ENCODE peak calls at places on chromosome 2, in eight cellular contexts. One of them, this sample, is unnamed.

GRCh38 chr2:165144315-165144714 is 59.5 kb downstream of the SCN3A start:
- DNase-seq in brain microvascular endothelial cell: no peak
- DNase-seq in fibroblast of lung: no peak
- DNase-seq in heart right ventricle: no peak
- DNase-seq in AG10803: no peak
- DNase-seq in neural progenitor cell: peak
- DNase-seq in HCT116: no peak
- DNase-seq in choroid plexus epithelial cell: no peak
- DNase-seq in this sample: peak

GRCh38 chr2:223602972-223603371 is 811 bp upstream of the SCG2 start:
- DNase-seq in brain microvascular endothelial cell: no peak
- DNase-seq in fibroblast of lung: peak
- DNase-seq in heart right ventricle: no peak
- DNase-seq in AG10803: no peak
- DNase-seq in neural progenitor cell: no peak
- DNase-seq in HCT116: no peak
- DNase-seq in choroid plexus epithelial cell: peak
- DNase-seq in this sample: no peak

GRCh38 chr2:134087371-134087921 is 166.4 kb upstream of the MGAT5 start:
- DNase-seq in brain microvascular endothelial cell: no peak
- DNase-seq in fibroblast of lung: peak
- DNase-seq in heart right ventricle: no peak
- DNase-seq in AG10803: no peak
- DNase-seq in neural progenitor cell: no peak
- DNase-seq in HCT116: no peak
- DNase-seq in choroid plexus epithelial cell: no peak
- DNase-seq in this sample: no peak

GRCh38 chr2:185132501-185133041 is 534.2 kb downstream of the ZNF804A start:
- DNase-seq in brain microvascular endothelial cell: no peak
- DNase-seq in fibroblast of lung: no peak
- DNase-seq in heart right ventricle: no peak
- DNase-seq in AG10803: no peak
- DNase-seq in neural progenitor cell: no peak
- DNase-seq in HCT116: no peak
- DNase-seq in choroid plexus epithelial cell: no peak
- DNase-seq in this sample: no peak

GRCh38 chr2:174614261-174614660 is 16.7 kb upstream of the WIPF1 start:
- DNase-seq in brain microvascular endothelial cell: peak
- DNase-seq in fibroblast of lung: peak
- DNase-seq in heart right ventricle: no peak
- DNase-seq in AG10803: peak
- DNase-seq in neural progenitor cell: no peak
- DNase-seq in HCT116: no peak
- DNase-seq in choroid plexus epithelial cell: peak
- DNase-seq in this sample: no peak

GRCh38 chr2:177599072-177599688 is 206.6 kb downstream of the AGPS start:
- DNase-seq in brain microvascular endothelial cell: no peak
- DNase-seq in fibroblast of lung: no peak
- DNase-seq in heart right ventricle: no peak
- DNase-seq in AG10803: no peak
- DNase-seq in neural progenitor cell: no peak
- DNase-seq in HCT116: no peak
- DNase-seq in choroid plexus epithelial cell: no peak
- DNase-seq in this sample: no peak

GRCh38 chr2:16747706-16748105 is 82.1 kb upstream of the CYRIA start:
- DNase-seq in brain microvascular endothelial cell: no peak
- DNase-seq in fibroblast of lung: no peak
- DNase-seq in heart right ventricle: no peak
- DNase-seq in AG10803: no peak
- DNase-seq in neural progenitor cell: no peak
- DNase-seq in HCT116: no peak
- DNase-seq in choroid plexus epithelial cell: no peak
- DNase-seq in this sample: no peak

GRCh38 chr2:238929242-238930081 is 81.6 kb downstream of the TWIST2 start:
- DNase-seq in brain microvascular endothelial cell: peak
- DNase-seq in fibroblast of lung: peak
- DNase-seq in heart right ventricle: peak
- DNase-seq in AG10803: peak
- DNase-seq in neural progenitor cell: no peak
- DNase-seq in HCT116: no peak
- DNase-seq in choroid plexus epithelial cell: peak
- DNase-seq in this sample: no peak

GRCh38 chr2:132815522-132815921 is 145.5 kb upstream of the LYPD1 start:
- DNase-seq in brain microvascular endothelial cell: peak
- DNase-seq in fibroblast of lung: peak
- DNase-seq in heart right ventricle: no peak
- DNase-seq in AG10803: peak
- DNase-seq in neural progenitor cell: no peak
- DNase-seq in HCT116: no peak
- DNase-seq in choroid plexus epithelial cell: peak
- DNase-seq in this sample: no peak

GRCh38 chr2:200689115-200689514 is 103.3 kb downstream of the AOX1 start:
- DNase-seq in brain microvascular endothelial cell: no peak
- DNase-seq in fibroblast of lung: no peak
- DNase-seq in heart right ventricle: no peak
- DNase-seq in AG10803: peak
- DNase-seq in neural progenitor cell: no peak
- DNase-seq in HCT116: no peak
- DNase-seq in choroid plexus epithelial cell: no peak
- DNase-seq in this sample: no peak

GRCh38 chr2:160427629-160428424 is 65.8 kb downstream of the RBMS1 start:
- DNase-seq in brain microvascular endothelial cell: peak
- DNase-seq in fibroblast of lung: peak
- DNase-seq in heart right ventricle: no peak
- DNase-seq in AG10803: peak
- DNase-seq in neural progenitor cell: no peak
- DNase-seq in HCT116: no peak
- DNase-seq in choroid plexus epithelial cell: peak
- DNase-seq in this sample: peak
- H3K4me3 ChIP-seq in brain microvascular endothelial cell: no peak
- H3K4me3 ChIP-seq in fibroblast of lung: peak
- H3K4me3 ChIP-seq in heart right ventricle: peak
- H3K4me3 ChIP-seq in AG10803: peak
- H3K4me3 ChIP-seq in neural progenitor cell: no peak
- H3K4me3 ChIP-seq in HCT116: no peak
- H3K4me3 ChIP-seq in choroid plexus epithelial cell: no peak
- H3K4me3 ChIP-seq in this sample: peak

GRCh38 chr2:46183426-46183825 is 113.8 kb upstream of the EPAS1 start:
- DNase-seq in brain microvascular endothelial cell: no peak
- DNase-seq in fibroblast of lung: no peak
- DNase-seq in heart right ventricle: no peak
- DNase-seq in AG10803: no peak
- DNase-seq in neural progenitor cell: peak
- DNase-seq in HCT116: no peak
- DNase-seq in choroid plexus epithelial cell: no peak
- DNase-seq in this sample: no peak

GRCh38 chr2:46187112-46187618 is 110.0 kb upstream of the EPAS1 start:
- DNase-seq in brain microvascular endothelial cell: no peak
- DNase-seq in fibroblast of lung: peak
- DNase-seq in heart right ventricle: no peak
- DNase-seq in AG10803: peak
- DNase-seq in neural progenitor cell: no peak
- DNase-seq in HCT116: no peak
- DNase-seq in choroid plexus epithelial cell: peak
- DNase-seq in this sample: no peak

GRCh38 chr2:46188041-46188715 is 109.0 kb upstream of the EPAS1 start:
- DNase-seq in brain microvascular endothelial cell: no peak
- DNase-seq in fibroblast of lung: no peak
- DNase-seq in heart right ventricle: no peak
- DNase-seq in AG10803: no peak
- DNase-seq in neural progenitor cell: no peak
- DNase-seq in HCT116: no peak
- DNase-seq in choroid plexus epithelial cell: no peak
- DNase-seq in this sample: no peak

GRCh38 chr2:46181789-46182530 is 115.2 kb upstream of the EPAS1 start:
- DNase-seq in brain microvascular endothelial cell: no peak
- DNase-seq in fibroblast of lung: no peak
- DNase-seq in heart right ventricle: peak
- DNase-seq in AG10803: no peak
- DNase-seq in neural progenitor cell: no peak
- DNase-seq in HCT116: no peak
- DNase-seq in choroid plexus epithelial cell: no peak
- DNase-seq in this sample: no peak

DNA sequence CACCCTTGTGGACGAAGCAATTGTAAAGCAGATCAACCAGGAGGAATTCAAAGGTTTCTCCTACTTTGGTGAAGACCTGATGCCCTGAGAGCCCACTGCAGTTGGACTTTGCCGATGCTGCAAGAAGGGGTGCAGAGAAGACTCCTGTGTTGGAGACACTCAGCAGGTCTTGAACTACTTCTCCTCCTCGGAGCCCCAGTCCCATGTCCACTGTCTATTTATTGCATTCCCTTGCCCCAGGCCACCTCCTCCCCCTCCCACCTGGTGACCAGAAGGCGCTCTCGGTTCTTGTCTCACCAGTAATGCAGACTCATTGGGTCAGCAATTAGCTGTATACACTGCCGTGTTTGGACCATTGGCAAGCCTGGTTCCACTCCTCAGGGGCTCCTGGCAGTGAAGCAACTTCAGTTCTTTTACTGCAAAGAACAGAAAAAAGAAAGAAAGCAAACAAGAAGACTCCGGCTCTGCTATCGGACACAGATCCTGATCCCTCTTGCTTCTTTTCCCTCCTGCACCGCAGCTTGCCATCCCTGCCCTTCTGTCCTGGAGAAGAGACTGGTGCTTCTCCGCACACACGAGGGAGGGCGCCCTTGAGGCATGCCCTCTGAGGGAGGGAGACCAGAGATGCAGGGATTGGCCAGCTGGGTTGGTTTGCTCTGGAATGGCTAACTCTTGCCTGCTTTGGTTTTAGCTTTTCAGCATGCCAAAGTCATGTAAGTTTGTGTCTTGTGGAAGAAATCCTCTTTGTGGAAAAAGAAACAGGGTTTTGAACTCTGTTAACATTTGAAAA is 112.2 kb upstream of the EPAS1 start:
- DNase-seq in brain microvascular endothelial cell: no peak
- DNase-seq in fibroblast of lung: no peak
- DNase-seq in heart right ventricle: no peak
- DNase-seq in AG10803: no peak
- DNase-seq in neural progenitor cell: no peak
- DNase-seq in HCT116: no peak
- DNase-seq in choroid plexus epithelial cell: no peak
- DNase-seq in this sample: no peak
- TF ChIP-seq CTCF in brain microvascular endothelial cell: peak
- TF ChIP-seq CTCF in fibroblast of lung: no peak
- TF ChIP-seq CTCF in heart right ventricle: no peak
- TF ChIP-seq CTCF in AG10803: no peak
- TF ChIP-seq CTCF in neural progenitor cell: no peak
- TF ChIP-seq CTCF in HCT116: peak
- TF ChIP-seq CTCF in choroid plexus epithelial cell: peak
- TF ChIP-seq CTCF in this sample: no peak

DNA sequence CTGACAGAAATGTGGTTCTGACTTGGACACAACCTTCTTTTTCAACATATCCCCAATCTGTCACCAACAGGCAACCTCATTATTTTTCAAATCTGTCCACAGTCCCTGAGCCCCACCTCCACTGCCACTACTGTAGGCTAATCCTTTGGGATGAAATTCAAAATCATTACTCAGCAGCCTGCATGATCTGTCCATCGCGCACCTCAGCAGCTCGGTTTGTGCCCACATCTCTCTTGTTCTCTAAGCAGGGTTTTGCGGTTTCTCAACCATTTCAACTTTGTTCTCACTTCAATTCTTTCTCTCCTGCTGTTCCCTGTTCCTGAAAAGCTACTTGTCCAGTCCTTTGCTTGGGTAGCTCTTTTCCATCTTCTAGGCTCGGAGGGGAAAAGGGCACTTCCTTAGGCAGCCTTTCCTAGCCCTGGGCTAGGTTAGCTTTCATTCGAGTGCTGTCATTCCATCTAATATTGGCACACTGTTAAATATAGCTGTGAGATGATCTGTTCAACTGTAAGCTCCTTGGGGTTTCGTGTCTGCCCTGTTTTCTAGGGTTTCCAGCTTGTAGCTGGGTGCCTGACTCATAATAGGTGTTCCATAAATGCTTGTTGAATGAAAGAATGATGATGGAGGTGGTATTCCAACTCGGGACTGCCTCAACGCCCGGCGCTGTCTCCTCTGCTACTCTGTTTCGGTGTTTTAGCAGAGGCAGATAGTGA is 653 bp upstream of the ANKAR start:
- DNase-seq in brain microvascular endothelial cell: no peak
- DNase-seq in fibroblast of lung: peak
- DNase-seq in heart right ventricle: no peak
- DNase-seq in AG10803: no peak
- DNase-seq in neural progenitor cell: no peak
- DNase-seq in HCT116: no peak
- DNase-seq in choroid plexus epithelial cell: no peak
- DNase-seq in this sample: no peak
- H3K4me3 ChIP-seq in brain microvascular endothelial cell: peak
- H3K4me3 ChIP-seq in fibroblast of lung: peak
- H3K4me3 ChIP-seq in heart right ventricle: peak
- H3K4me3 ChIP-seq in AG10803: peak
- H3K4me3 ChIP-seq in neural progenitor cell: peak
- H3K4me3 ChIP-seq in HCT116: no peak
- H3K4me3 ChIP-seq in choroid plexus epithelial cell: peak
- H3K4me3 ChIP-seq in this sample: peak

GRCh38 chr2:28422903-28423741 is 30.5 kb downstream of the FOSL2 start:
- DNase-seq in brain microvascular endothelial cell: no peak
- DNase-seq in fibroblast of lung: no peak
- DNase-seq in heart right ventricle: no peak
- DNase-seq in AG10803: no peak
- DNase-seq in neural progenitor cell: no peak
- DNase-seq in HCT116: no peak
- DNase-seq in choroid plexus epithelial cell: no peak
- DNase-seq in this sample: no peak

GRCh38 chr2:28415715-28416114 is 23.1 kb downstream of the FOSL2 start:
- DNase-seq in brain microvascular endothelial cell: no peak
- DNase-seq in fibroblast of lung: no peak
- DNase-seq in heart right ventricle: no peak
- DNase-seq in AG10803: no peak
- DNase-seq in neural progenitor cell: no peak
- DNase-seq in HCT116: no peak
- DNase-seq in choroid plexus epithelial cell: no peak
- DNase-seq in this sample: no peak

GRCh38 chr2:28419003-28419704 is 26.5 kb downstream of the FOSL2 start:
- DNase-seq in brain microvascular endothelial cell: no peak
- DNase-seq in fibroblast of lung: no peak
- DNase-seq in heart right ventricle: no peak
- DNase-seq in AG10803: no peak
- DNase-seq in neural progenitor cell: peak
- DNase-seq in HCT116: no peak
- DNase-seq in choroid plexus epithelial cell: no peak
- DNase-seq in this sample: peak

GRCh38 chr2:28420717-28421116 is 28.1 kb downstream of the FOSL2 start:
- DNase-seq in brain microvascular endothelial cell: no peak
- DNase-seq in fibroblast of lung: no peak
- DNase-seq in heart right ventricle: no peak
- DNase-seq in AG10803: no peak
- DNase-seq in neural progenitor cell: no peak
- DNase-seq in HCT116: no peak
- DNase-seq in choroid plexus epithelial cell: no peak
- DNase-seq in this sample: no peak

DNA sequence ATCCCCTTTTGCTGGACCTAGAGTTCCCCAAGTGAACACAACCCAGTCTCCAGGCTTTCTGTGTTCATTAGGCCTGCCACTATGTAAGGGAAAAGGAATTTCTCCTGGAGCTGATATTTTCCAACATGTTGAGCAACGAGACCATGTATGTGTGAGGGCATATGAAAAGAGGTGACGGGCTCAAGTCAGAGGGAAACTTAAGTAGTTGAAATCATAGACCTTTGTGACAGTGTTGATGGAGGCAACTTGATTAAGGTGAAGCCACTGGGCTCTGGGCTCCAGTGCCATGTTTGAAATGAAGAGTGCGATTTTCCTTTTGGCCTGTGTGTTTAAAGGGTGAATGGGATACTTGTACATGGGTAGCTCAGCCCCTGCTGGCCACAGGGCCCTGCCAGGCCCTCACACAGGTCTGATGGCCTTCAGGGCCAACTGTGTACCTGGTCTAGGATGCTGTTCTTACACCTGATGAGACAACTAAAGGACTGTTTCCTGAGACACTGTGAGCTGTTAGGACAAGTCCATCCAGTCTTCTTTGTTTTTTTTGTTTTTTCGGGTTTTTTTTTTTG is 27.1 kb downstream of the FOSL2 start:
- DNase-seq in brain microvascular endothelial cell: no peak
- DNase-seq in fibroblast of lung: no peak
- DNase-seq in heart right ventricle: no peak
- DNase-seq in AG10803: no peak
- DNase-seq in neural progenitor cell: no peak
- DNase-seq in HCT116: no peak
- DNase-seq in choroid plexus epithelial cell: no peak
- DNase-seq in this sample: no peak
- TF ChIP-seq CTCF in brain microvascular endothelial cell: peak
- TF ChIP-seq CTCF in fibroblast of lung: no peak
- TF ChIP-seq CTCF in heart right ventricle: no peak
- TF ChIP-seq CTCF in AG10803: no peak
- TF ChIP-seq CTCF in neural progenitor cell: no peak
- TF ChIP-seq CTCF in HCT116: no peak
- TF ChIP-seq CTCF in choroid plexus epithelial cell: peak
- TF ChIP-seq CTCF in this sample: no peak